ENCODE peak calls at places on chromosomes 13 and 19, in six cellular contexts. U is choroid plexus epithelial cell; R is GM20000; K is activated CD8-positive, alpha-beta memory T cell treated with anti-CD3 and anti-CD28 coated beads, Interleukin-2, amount 10 ng/mL, durations not matched to agents 7 days and 5 days; H is cardiac fibroblast; O is Calu3. T is an unnamed sample.
A peak's percentile ranks its signal among the peaks of the same experiment; 100 is the strongest.

GRCh38 chr19:1826557-1827521 is 14.8 kb upstream of the ATP8B3 start:
- DNase-seq in U (no peak), R (no peak), K (no peak), H (no peak), O (no peak), T (peak; percentile 13)

GRCh38 chr13:83151308-83151660 is 731.0 kb downstream of the SLITRK1 start:
- DNase-seq in U (peak; percentile 50), R (no peak), K (no peak), H (peak; percentile 15), O (no peak), T (peak; percentile 2)

GRCh38 chr19:1251233-1251502 is 2.8 kb downstream of the MIDN start:
- DNase-seq in U (peak; percentile 81), R (peak; percentile 53), K (no peak), H (peak; percentile 79), O (no peak), T (peak; percentile 80)

GRCh38 chr19:1632462-1633268 is 19.8 kb downstream of the TCF3 start:
- DNase-seq in U (no peak), R (no peak), K (no peak), H (no peak), O (no peak), T (no peak)

GRCh38 chr13:33775339-33776108 is 42.4 kb upstream of the RFC3 start:
- DNase-seq in U (no peak), R (no peak), K (no peak), H (no peak), O (no peak), T (no peak)

GRCh38 chr13:94494021-94494420 is 14.5 kb upstream of the DCT start:
- DNase-seq in U (no peak), R (no peak), K (no peak), H (no peak), O (no peak), T (no peak)

GRCh38 chr13:45224181-45224580 is 23.3 kb upstream of the KCTD4 start:
- DNase-seq in U (no peak), R (no peak), K (no peak), H (no peak), O (no peak), T (no peak)

GRCh38 chr13:23567792-23568480 is 2.3 kb upstream of the TNFRSF19 start:
- DNase-seq in U (peak; percentile 38), R (no peak), K (no peak), H (no peak), O (peak; percentile 14), T (no peak)

GRCh38 chr19:995051-995827 is 5.0 kb upstream of the GRIN3B start:
- DNase-seq in U (no peak), R (no peak), K (no peak), H (no peak), O (peak; percentile 25), T (no peak)

GRCh38 chr13:21453352-21454089 is 5.6 kb downstream of the ZDHHC20 start:
- DNase-seq in U (peak; percentile 58), R (no peak), K (no peak), H (no peak), O (no peak), T (peak; percentile 92)

GRCh38 chr19:16532440-16533273 is 9.6 kb downstream of the CHERP start:
- DNase-seq in U (no peak), R (no peak), K (no peak), H (no peak), O (no peak), T (no peak)

GRCh38 chr19:17794731-17795494 is at the start of gene B3GNT3:
- DNase-seq in U (peak; percentile 9), R (no peak), K (no peak), H (peak; percentile 11), O (peak; percentile 94), T (no peak)

GRCh38 chr13:47757681-47758080 is 243.4 kb downstream of the SUCLA2 start:
- DNase-seq in U (no peak), R (no peak), K (no peak), H (no peak), O (no peak), T (no peak)

GRCh38 chr19:53878786-53879144 is 3.2 kb upstream of the PRKCG start:
- DNase-seq in U (no peak), R (no peak), K (no peak), H (peak; percentile 30), O (no peak), T (no peak)

GRCh38 chr13:104567114-104567513 is 1500.9 kb upstream of the SLC10A2 start:
- DNase-seq in U (no peak), R (no peak), K (no peak), H (no peak), O (no peak), T (no peak)

GRCh38 chr19:45613926-45614725 is 12.1 kb upstream of the GPR4 start:
- DNase-seq in U (peak; percentile 96), R (peak; percentile 84), K (peak; percentile 73), H (peak; percentile 93), O (peak; percentile 71), T (peak; percentile 94)

GRCh38 chr19:677601-678380 is 1.6 kb downstream of the FSTL3 start:
- DNase-seq in U (peak; percentile 54), R (peak; percentile 32), K (no peak), H (peak; percentile 51), O (no peak), T (no peak)

GRCh38 chr13:47893527-47893926 is 107.5 kb downstream of the SUCLA2 start:
- DNase-seq in U (no peak), R (no peak), K (no peak), H (no peak), O (no peak), T (no peak)

GRCh38 chr19:55669418-55670279 is 5.4 kb upstream of the EPN1 start:
- DNase-seq in U (no peak), R (no peak), K (no peak), H (no peak), O (no peak), T (no peak)

GRCh38 chr13:113176292-113176691 is 17.8 kb downstream of the PROZ start:
- DNase-seq in U (no peak), R (no peak), K (no peak), H (no peak), O (no peak), T (no peak)

GRCh38 chr19:48591021-48591420 is 15.5 kb upstream of the SPACA4 start:
- DNase-seq in U (peak; percentile 52), R (no peak), K (no peak), H (peak; percentile 23), O (no peak), T (no peak)

GRCh38 chr13:24097064-24097463 is 63.5 kb upstream of the SPATA13 start:
- DNase-seq in U (peak; percentile 65), R (no peak), K (peak; percentile 65), H (peak; percentile 63), O (peak; percentile 7), T (peak; percentile 79)

GRCh38 chr19:18633321-18633720 is 3.5 kb upstream of the KLHL26 start:
- DNase-seq in U (no peak), R (no peak), K (no peak), H (no peak), O (no peak), T (no peak)

GRCh38 chr19:39448271-39448670 is 2.9 kb downstream of the SUPT5H start:
- DNase-seq in U (peak; percentile 30), R (no peak), K (no peak), H (peak; percentile 39), O (no peak), T (peak; percentile 23)

GRCh38 chr13:54637377-54637776 is 1608.8 kb downstream of the OLFM4 start:
- DNase-seq in U (peak; percentile 13), R (no peak), K (no peak), H (peak; percentile 13), O (no peak), T (no peak)

GRCh38 chr19:1085676-1086442 is 9.3 kb downstream of the POLR2E start:
- DNase-seq in U (no peak), R (no peak), K (no peak), H (no peak), O (no peak), T (no peak)

GRCh38 chr19:24127601-24128000 is 40.6 kb downstream of the ZNF254 start:
- DNase-seq in U (no peak), R (no peak), K (no peak), H (no peak), O (no peak), T (no peak)

GRCh38 chr19:51089786-51090185 is 7.1 kb upstream of the KLK14 start:
- DNase-seq in U (no peak), R (no peak), K (no peak), H (no peak), O (no peak), T (no peak)

T was measured in fibroblast of villous mesenchyme.